ENCODE peak calls at places on chromosomes 6 and 20, in five cellular contexts. One of them, this sample, is unnamed.
A peak's percentile ranks its signal among the peaks of the same experiment; 100 is the strongest.

GRCh38 chr20:50724851-50725721 is 6.3 kb upstream of the PARD6B start:
- DNase-seq in GM12878: no peak
- DNase-seq in IMR-90: peak; percentile 96
- DNase-seq in HepG2: peak; percentile 54
- DNase-seq in SK-N-SH: peak; percentile 47
- DNase-seq in this sample: peak; percentile 91

GRCh38 chr6:4281341-4282293 is 146.2 kb upstream of the ECI2 start:
- DNase-seq in GM12878: peak; percentile 53
- DNase-seq in IMR-90: peak; percentile 62
- DNase-seq in HepG2: no peak
- DNase-seq in SK-N-SH: no peak
- DNase-seq in this sample: no peak

GRCh38 chr6:73556796-73557195 is 36.0 kb upstream of the EEF1A1 start:
- DNase-seq in GM12878: no peak
- DNase-seq in IMR-90: no peak
- DNase-seq in HepG2: no peak
- DNase-seq in SK-N-SH: no peak
- DNase-seq in this sample: no peak

GRCh38 chr6:161001421-161001820 is 9.9 kb downstream of the MAP3K4 start:
- DNase-seq in GM12878: no peak
- DNase-seq in IMR-90: no peak
- DNase-seq in HepG2: peak; percentile 53
- DNase-seq in SK-N-SH: no peak
- DNase-seq in this sample: no peak

GRCh38 chr20:51195419-51195901 is 172.6 kb upstream of the KCNG1 start:
- DNase-seq in GM12878: no peak
- DNase-seq in IMR-90: peak; percentile 56
- DNase-seq in HepG2: no peak
- DNase-seq in SK-N-SH: no peak
- DNase-seq in this sample: no peak

GRCh38 chr20:36572701-36573102 is 695 bp upstream of the TGIF2 start:
- DNase-seq in GM12878: no peak
- DNase-seq in IMR-90: peak; percentile 51
- DNase-seq in HepG2: peak; percentile 65
- DNase-seq in SK-N-SH: peak; percentile 26
- DNase-seq in this sample: peak; percentile 43

GRCh38 chr6:32895006-32895345 is 41.0 kb downstream of the PSMB9 start:
- DNase-seq in GM12878: no peak
- DNase-seq in IMR-90: no peak
- DNase-seq in HepG2: no peak
- DNase-seq in SK-N-SH: peak; percentile 51
- DNase-seq in this sample: no peak

GRCh38 chr6:130136803-130137202 is 85.9 kb downstream of the SAMD3 start:
- DNase-seq in GM12878: no peak
- DNase-seq in IMR-90: peak; percentile 75
- DNase-seq in HepG2: no peak
- DNase-seq in SK-N-SH: no peak
- DNase-seq in this sample: no peak

GRCh38 chr6:49787176-49787575 is at the start of gene PGK2:
- DNase-seq in GM12878: no peak
- DNase-seq in IMR-90: no peak
- DNase-seq in HepG2: no peak
- DNase-seq in SK-N-SH: no peak
- DNase-seq in this sample: peak; percentile 52

GRCh38 chr20:22717466-22717865 is 133.1 kb upstream of the FOXA2 start:
- DNase-seq in GM12878: no peak
- DNase-seq in IMR-90: no peak
- DNase-seq in HepG2: no peak
- DNase-seq in SK-N-SH: no peak
- DNase-seq in this sample: peak; percentile 9

GRCh38 chr6:46772754-46773153 is 20.4 kb upstream of the MEP1A start:
- DNase-seq in GM12878: peak; percentile 9
- DNase-seq in IMR-90: no peak
- DNase-seq in HepG2: no peak
- DNase-seq in SK-N-SH: no peak
- DNase-seq in this sample: no peak

GRCh38 chr6:35049885-35050284 is 91.3 kb downstream of the TCP11 start:
- DNase-seq in GM12878: no peak
- DNase-seq in IMR-90: peak; percentile 93
- DNase-seq in HepG2: no peak
- DNase-seq in SK-N-SH: peak; percentile 66
- DNase-seq in this sample: peak; percentile 14

GRCh38 chr20:57220187-57221165 is 46.0 kb downstream of the BMP7 start:
- DNase-seq in GM12878: no peak
- DNase-seq in IMR-90: no peak
- DNase-seq in HepG2: no peak
- DNase-seq in SK-N-SH: peak; percentile 77
- DNase-seq in this sample: no peak

GRCh38 chr6:87851674-87852260 is 149.7 kb upstream of the AKIRIN2 start:
- DNase-seq in GM12878: no peak
- DNase-seq in IMR-90: no peak
- DNase-seq in HepG2: no peak
- DNase-seq in SK-N-SH: no peak
- DNase-seq in this sample: no peak

GRCh38 chr6:31092769-31093505 is 19.4 kb downstream of the C6orf15 start:
- DNase-seq in GM12878: no peak
- DNase-seq in IMR-90: no peak
- DNase-seq in HepG2: peak; percentile 74
- DNase-seq in SK-N-SH: no peak
- DNase-seq in this sample: no peak

GRCh38 chr20:32474967-32475819 is 109.9 kb downstream of the NOL4L start:
- DNase-seq in GM12878: no peak
- DNase-seq in IMR-90: peak; percentile 91
- DNase-seq in HepG2: peak; percentile 86
- DNase-seq in SK-N-SH: peak; percentile 59
- DNase-seq in this sample: peak; percentile 96

GRCh38 chr6:13006578-13007300 is 290.2 kb downstream of the PHACTR1 start:
- DNase-seq in GM12878: no peak
- DNase-seq in IMR-90: no peak
- DNase-seq in HepG2: no peak
- DNase-seq in SK-N-SH: no peak
- DNase-seq in this sample: peak; percentile 20
- TF ChIP-seq MXI1 in GM12878: no peak
- TF ChIP-seq MXI1 in IMR-90: no peak
- TF ChIP-seq MXI1 in HepG2: no peak
- TF ChIP-seq MXI1 in SK-N-SH: no peak
- TF ChIP-seq MXI1 in this sample: no peak

GRCh38 chr6:593139-593906 is 63.6 kb downstream of the HUS1B start:
- DNase-seq in GM12878: peak; percentile 13
- DNase-seq in IMR-90: peak; percentile 56
- DNase-seq in HepG2: peak; percentile 56
- DNase-seq in SK-N-SH: peak; percentile 52
- DNase-seq in this sample: peak; percentile 61
- TF ChIP-seq MXI1 in GM12878: no peak
- TF ChIP-seq MXI1 in IMR-90: no peak
- TF ChIP-seq MXI1 in HepG2: no peak
- TF ChIP-seq MXI1 in SK-N-SH: no peak
- TF ChIP-seq MXI1 in this sample: no peak

DNA sequence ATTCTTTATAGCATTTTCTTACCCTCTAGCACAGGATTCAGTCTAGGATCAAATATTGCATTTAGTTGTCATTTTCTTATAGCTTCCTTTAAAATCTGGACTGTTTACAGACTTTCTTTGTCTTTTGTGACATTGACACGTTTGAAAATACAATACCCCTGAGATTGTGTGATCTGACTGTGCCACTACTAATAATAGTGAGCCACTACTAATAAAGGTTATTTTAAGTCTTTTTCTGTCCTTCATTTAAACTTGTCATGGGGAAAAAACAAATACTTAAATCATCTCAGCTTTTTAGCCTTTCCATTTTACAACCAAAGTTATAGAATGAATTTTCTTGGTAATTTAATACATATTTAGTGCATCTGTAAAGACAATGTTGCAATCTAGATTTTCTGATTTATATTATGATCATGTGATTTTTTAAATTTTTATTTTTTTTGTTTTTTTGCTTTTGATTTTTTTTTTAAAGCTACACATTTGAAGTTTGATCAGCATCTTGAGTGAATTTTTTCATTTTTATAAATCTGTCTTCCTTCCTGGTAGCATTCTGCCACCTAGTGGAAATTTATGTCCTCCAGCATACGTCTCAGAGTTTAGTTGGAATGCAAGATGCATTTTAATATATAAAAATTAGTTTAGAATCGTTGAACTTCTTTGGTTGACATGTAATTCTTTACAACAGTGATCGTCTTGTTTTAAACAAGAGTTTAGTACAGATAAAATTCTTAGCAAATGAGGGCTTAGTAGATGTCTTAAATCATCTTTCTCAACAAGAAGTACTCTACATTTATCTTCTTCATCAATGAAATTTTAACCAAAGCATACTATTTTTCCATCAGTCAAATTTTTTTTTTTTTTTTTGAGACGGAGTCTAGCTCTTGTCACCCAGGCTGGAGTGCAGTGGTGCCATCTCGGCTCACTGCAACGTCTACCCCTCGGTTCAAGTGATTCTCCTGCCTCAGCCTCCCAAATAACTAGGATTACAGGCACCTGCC is 119.4 kb downstream of the NCOA3 start:
- DNase-seq in GM12878: peak; percentile 32
- DNase-seq in IMR-90: peak; percentile 82
- DNase-seq in HepG2: peak; percentile 66
- DNase-seq in SK-N-SH: peak; percentile 39
- DNase-seq in this sample: peak; percentile 63
- TF ChIP-seq MXI1 in GM12878: no peak
- TF ChIP-seq MXI1 in IMR-90: no peak
- TF ChIP-seq MXI1 in HepG2: no peak
- TF ChIP-seq MXI1 in SK-N-SH: no peak
- TF ChIP-seq MXI1 in this sample: no peak

DNA sequence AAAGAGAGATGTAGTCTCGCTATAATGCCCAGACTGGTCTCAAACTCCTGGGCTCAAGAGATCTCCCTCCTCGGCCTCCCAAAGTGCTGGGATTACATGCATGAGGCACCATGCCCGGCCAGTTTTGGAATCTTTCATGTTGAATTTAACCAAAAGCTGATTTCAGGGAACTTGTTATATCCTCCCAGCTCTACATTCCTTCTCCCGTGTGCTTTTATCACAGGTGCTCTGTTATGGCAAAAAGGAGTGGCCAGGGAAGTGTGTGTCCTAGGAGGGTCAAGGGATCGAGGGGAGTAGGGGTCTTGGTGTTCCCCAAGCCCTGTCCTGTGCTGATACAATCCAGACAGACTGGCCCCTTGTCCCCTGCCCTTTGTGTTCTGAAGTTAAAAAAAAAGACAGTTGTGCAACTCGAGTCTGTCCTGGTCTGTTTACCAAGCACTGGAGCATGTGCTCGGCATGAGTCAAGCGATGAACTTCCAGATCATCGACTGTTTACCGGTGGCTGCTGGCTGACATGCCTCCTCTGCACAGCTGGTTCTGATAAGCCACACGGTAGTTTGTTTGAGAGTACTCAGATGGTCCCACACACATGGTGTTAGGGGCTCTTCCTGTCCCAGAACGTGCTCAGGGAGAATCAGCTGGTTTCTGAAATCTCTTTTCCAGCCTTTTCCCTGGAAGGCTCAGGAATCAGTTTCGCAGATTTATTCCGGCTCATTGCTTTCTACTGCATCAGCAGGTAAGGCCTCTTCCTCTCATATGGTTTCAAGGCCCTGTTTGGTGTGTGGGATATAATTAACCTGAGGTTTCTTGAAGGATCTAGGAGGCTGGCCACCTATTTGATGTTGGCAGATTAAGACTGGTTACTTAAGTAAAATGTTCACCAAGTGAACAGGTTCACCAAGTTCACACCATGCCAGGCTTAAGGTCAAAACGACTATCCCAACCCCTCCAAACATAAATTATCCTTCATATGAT is 52.6 kb upstream of the NAA20 start:
- DNase-seq in GM12878: no peak
- DNase-seq in IMR-90: peak; percentile 97
- DNase-seq in HepG2: peak; percentile 99
- DNase-seq in SK-N-SH: no peak
- DNase-seq in this sample: peak; percentile 9
- TF ChIP-seq MXI1 in GM12878: no peak
- TF ChIP-seq MXI1 in IMR-90: peak; percentile 99
- TF ChIP-seq MXI1 in HepG2: peak; percentile 99
- TF ChIP-seq MXI1 in SK-N-SH: no peak
- TF ChIP-seq MXI1 in this sample: no peak

GRCh38 chr20:44067650-44068081 is 119.3 kb downstream of the JPH2 start:
- DNase-seq in GM12878: no peak
- DNase-seq in IMR-90: no peak
- DNase-seq in HepG2: no peak
- DNase-seq in SK-N-SH: no peak
- DNase-seq in this sample: no peak
- TF ChIP-seq MXI1 in GM12878: no peak
- TF ChIP-seq MXI1 in IMR-90: no peak
- TF ChIP-seq MXI1 in HepG2: no peak
- TF ChIP-seq MXI1 in SK-N-SH: no peak
- TF ChIP-seq MXI1 in this sample: no peak

DNA sequence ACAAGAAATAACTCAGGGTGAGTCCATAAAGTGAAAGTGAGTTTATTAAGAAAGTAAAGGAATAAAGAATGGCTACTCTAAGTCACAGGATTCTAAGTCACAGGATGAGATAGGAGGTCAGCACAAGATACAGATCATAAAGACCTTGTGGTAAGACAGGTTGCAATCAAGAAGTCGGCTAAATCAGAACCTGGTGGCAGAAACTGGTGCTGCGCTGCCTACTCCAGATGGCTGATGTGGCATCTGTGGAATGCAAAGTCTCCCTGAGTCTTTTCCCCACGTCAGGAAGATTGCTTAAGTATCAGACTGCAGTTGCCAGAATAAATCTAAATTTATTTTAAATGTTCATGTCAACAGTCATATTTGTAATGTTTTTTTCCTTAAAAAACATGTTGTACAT is 10.7 kb upstream of the KCNK15 start:
- DNase-seq in GM12878: no peak
- DNase-seq in IMR-90: peak; percentile 65
- DNase-seq in HepG2: no peak
- DNase-seq in SK-N-SH: no peak
- DNase-seq in this sample: no peak
- TF ChIP-seq MXI1 in GM12878: no peak
- TF ChIP-seq MXI1 in IMR-90: no peak
- TF ChIP-seq MXI1 in HepG2: no peak
- TF ChIP-seq MXI1 in SK-N-SH: no peak
- TF ChIP-seq MXI1 in this sample: no peak

GRCh38 chr6:11645016-11645415 is 107.5 kb downstream of the TMEM170B start:
- DNase-seq in GM12878: no peak
- DNase-seq in IMR-90: peak; percentile 72
- DNase-seq in HepG2: no peak
- DNase-seq in SK-N-SH: no peak
- DNase-seq in this sample: no peak
- TF ChIP-seq MXI1 in GM12878: no peak
- TF ChIP-seq MXI1 in IMR-90: no peak
- TF ChIP-seq MXI1 in HepG2: no peak
- TF ChIP-seq MXI1 in SK-N-SH: no peak
- TF ChIP-seq MXI1 in this sample: no peak

GRCh38 chr20:52446421-52447231 is 255.0 kb upstream of the ZFP64 start:
- DNase-seq in GM12878: no peak
- DNase-seq in IMR-90: peak; percentile 66
- DNase-seq in HepG2: no peak
- DNase-seq in SK-N-SH: no peak
- DNase-seq in this sample: peak; percentile 35
- TF ChIP-seq MXI1 in GM12878: no peak
- TF ChIP-seq MXI1 in IMR-90: peak; percentile 49
- TF ChIP-seq MXI1 in HepG2: no peak
- TF ChIP-seq MXI1 in SK-N-SH: no peak
- TF ChIP-seq MXI1 in this sample: no peak

This sample was measured in K562.